ENCODE peak calls at places on chromosomes 11 and 22, in eight cellular contexts. A is heart left ventricle; J is breast epithelium; T is heart right ventricle; V is dorsolateral prefrontal cortex; G is aorta; H is transverse colon; O is CD4-positive, alpha-beta T cell. I is an unnamed sample.
A peak's percentile ranks its signal among the peaks of the same experiment; 100 is the strongest.

GRCh38 chr22:27844256-27844655 is 42.7 kb upstream of the MN1 start:
- DNase-seq in V (no peak), O (no peak), T (no peak), J (no peak), G (peak; percentile 27), A (no peak), H (no peak), I (no peak)

GRCh38 chr22:31107206-31108118 is at the start of gene SELENOM:
- DNase-seq in O (peak; percentile 85), A (peak; percentile 98), H (peak; percentile 98), G (peak; percentile 98), V (peak; percentile 92), T (peak; percentile 98), J (peak; percentile 98), I (peak; percentile 93)

GRCh38 chr11:46026616-46027293 is 94.5 kb downstream of the PHF21A start:
- DNase-seq in H (no peak), V (no peak), G (no peak), O (no peak), T (no peak), J (no peak), A (no peak), I (no peak)

GRCh38 chr11:78161937-78162336 is 22.5 kb upstream of the ALG8 start:
- DNase-seq in T (peak; percentile 35), H (peak; percentile 40), G (no peak), V (no peak), O (no peak), J (no peak), A (peak; percentile 46), I (no peak)

GRCh38 chr22:39244073-39244495 is 698 bp downstream of the PDGFB start:
- DNase-seq in A (no peak), J (no peak), G (no peak), H (no peak), V (no peak), O (no peak), T (no peak), I (peak; percentile 42)

GRCh38 chr11:112719736-112720525 is 241.3 kb upstream of the NCAM1 start:
- DNase-seq in T (no peak), G (no peak), H (no peak), J (no peak), O (no peak), A (no peak), V (no peak), I (no peak)

GRCh38 chr11:85718991-85719807 is 33.2 kb upstream of the CCDC89 start:
- DNase-seq in J (no peak), O (no peak), T (peak; percentile 46), H (no peak), V (peak; percentile 56), A (peak; percentile 73), G (peak; percentile 81), I (peak; percentile 98)

GRCh38 chr11:48081151-48082010 is 101.0 kb downstream of the PTPRJ start:
- DNase-seq in A (peak; percentile 89), T (peak; percentile 76), G (peak; percentile 92), O (peak; percentile 16), H (no peak), V (peak; percentile 61), J (peak; percentile 36), I (no peak)

GRCh38 chr11:59667812-59668187 is 1.0 kb downstream of the PATL1 start:
- DNase-seq in A (no peak), V (no peak), T (no peak), G (no peak), J (no peak), O (no peak), H (no peak), I (no peak)
- H3K27ac ChIP-seq in A (no peak overlapping the region), V (no peak overlapping the region), T (peak overlapping the region; percentile 91), G (no peak overlapping the region), J (no peak overlapping the region), O (peak overlapping the region; percentile 65), H (peak overlapping the region; percentile 95), I (no peak overlapping the region)

GRCh38 chr22:46090631-46091201 is 59.6 kb upstream of the PPARA start:
- DNase-seq in V (no peak), G (peak; percentile 82), H (no peak), A (peak; percentile 29), J (no peak), O (no peak), T (no peak), I (no peak)

GRCh38 chr22:46091277-46091977 is 58.9 kb upstream of the PPARA start:
- DNase-seq in H (no peak), T (no peak), J (no peak), V (no peak), G (no peak), O (no peak), A (no peak), I (no peak)

GRCh38 chr22:46089426-46090041 is 60.8 kb upstream of the PPARA start:
- DNase-seq in V (peak; percentile 37), H (peak; percentile 7), J (no peak), A (peak; percentile 25), T (no peak), O (no peak), G (peak; percentile 72), I (no peak)

GRCh38 chr22:46088541-46089311 is 61.6 kb upstream of the PPARA start:
- DNase-seq in T (peak; percentile 58), H (no peak), O (no peak), V (peak; percentile 52), A (peak; percentile 66), J (peak; percentile 85), G (peak; percentile 88), I (no peak)

DNA sequence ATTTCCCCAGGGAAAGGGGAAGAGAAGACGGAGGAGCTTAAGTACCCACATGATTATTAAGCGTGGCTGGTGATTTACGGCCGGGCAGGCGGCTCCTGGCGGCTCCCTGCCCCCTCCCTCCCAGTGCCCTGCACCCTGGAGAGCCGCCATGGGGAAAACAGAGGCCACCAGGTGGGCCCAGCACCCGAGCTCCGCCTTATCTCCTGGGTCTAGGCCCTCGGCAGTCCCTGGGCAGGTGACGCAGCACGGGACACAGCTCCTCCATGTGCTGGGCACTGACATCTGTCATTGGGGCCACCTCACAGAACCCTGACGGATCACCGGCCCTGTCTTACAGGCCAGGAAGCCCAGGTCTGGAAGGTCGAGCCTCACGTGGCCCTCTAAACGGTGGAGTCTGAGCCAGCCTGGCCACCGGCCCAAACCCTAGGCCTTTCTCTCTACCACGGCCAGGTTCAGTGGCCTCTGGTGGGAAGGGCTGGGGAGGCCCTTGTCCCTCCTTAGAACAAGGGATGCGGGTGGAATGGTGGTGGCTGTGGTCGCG is 60.2 kb upstream of the PPARA start:
- DNase-seq in J (no peak), T (peak; percentile 48), A (peak; percentile 51), O (no peak), H (peak; percentile 28), V (peak; percentile 45), G (peak; percentile 82), I (no peak)
- H3K27ac ChIP-seq in J (peak overlapping the region; percentile 100), T (peak overlapping the region; percentile 98), A (peak overlapping the region; percentile 98), O (no peak overlapping the region), H (peak overlapping the region; percentile 99), V (peak overlapping the region; percentile 100), G (peak overlapping the region; percentile 68), I (no peak overlapping the region)

GRCh38 chr11:93967258-93967657 is 53.9 kb upstream of the HEPHL1 start:
- DNase-seq in V (no peak), H (no peak), G (no peak), O (no peak), J (no peak), A (no peak), T (no peak), I (no peak)

GRCh38 chr11:93972790-93973189 is 48.4 kb upstream of the HEPHL1 start:
- DNase-seq in T (no peak), A (no peak), O (no peak), V (no peak), G (no peak), J (no peak), H (no peak), I (no peak)

GRCh38 chr11:93974759-93975158 is 46.4 kb upstream of the HEPHL1 start:
- DNase-seq in J (no peak), V (no peak), G (no peak), A (no peak), H (no peak), O (no peak), T (no peak), I (no peak)

GRCh38 chr11:93967944-93968343 is 53.2 kb upstream of the HEPHL1 start:
- DNase-seq in G (no peak), H (no peak), V (no peak), O (no peak), A (no peak), T (no peak), J (no peak), I (no peak)

DNA sequence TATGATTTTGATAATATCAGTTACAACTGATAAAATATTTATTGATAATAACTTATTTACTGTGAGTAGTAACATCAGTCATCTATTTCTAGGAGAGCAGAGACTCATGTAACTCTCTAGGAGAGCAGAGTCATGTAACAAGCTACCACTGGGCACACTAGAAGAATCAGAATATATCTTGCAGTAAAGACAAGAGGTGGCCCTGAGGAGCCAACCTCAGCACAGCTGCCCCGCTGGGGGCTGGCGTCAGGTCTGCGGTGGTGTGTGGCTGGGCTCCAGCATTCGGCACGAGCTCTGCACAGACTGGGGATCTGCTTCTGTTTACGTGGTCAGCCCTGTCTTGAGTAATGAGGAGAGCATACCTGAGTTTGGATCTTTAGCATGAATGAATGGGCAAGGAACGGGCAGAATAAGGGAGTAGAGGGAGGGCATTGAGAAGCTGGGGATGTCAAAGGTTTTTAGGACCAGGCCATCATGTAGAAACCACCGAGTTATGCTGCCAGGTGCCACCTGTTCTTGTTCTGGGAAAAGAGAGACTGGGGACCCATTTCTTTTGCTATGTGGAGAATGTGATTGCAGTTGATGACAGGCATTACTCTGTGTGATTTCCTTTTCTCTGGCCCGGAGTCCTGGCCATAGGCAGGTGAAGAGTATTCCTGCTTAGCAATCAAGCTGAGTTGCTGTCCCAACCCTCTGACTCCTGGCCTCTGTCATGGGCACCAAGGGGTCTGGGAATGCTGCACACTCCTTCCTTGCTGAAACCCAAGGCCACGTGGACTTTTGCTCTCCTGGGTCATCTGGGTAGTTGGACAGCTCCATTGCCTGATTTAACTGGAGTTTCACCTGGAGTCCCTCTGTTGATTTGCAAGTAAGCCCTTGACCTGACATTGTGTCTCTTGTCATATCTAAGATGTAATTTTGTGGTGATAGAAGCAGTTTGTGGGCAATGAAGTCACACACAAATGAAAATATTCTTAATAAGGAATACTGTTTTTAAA is 50.9 kb upstream of the HEPHL1 start:
- DNase-seq in G (no peak), V (no peak), O (no peak), A (no peak), H (no peak), J (no peak), T (no peak), I (no peak)
- H3K27ac ChIP-seq in G (no peak overlapping the region), V (no peak overlapping the region), O (no peak overlapping the region), A (no peak overlapping the region), H (no peak overlapping the region), J (no peak overlapping the region), T (no peak overlapping the region), I (no peak overlapping the region)

GRCh38 chr22:49871482-49871881 is 17.8 kb downstream of the ZBED4 start:
- DNase-seq in V (no peak), H (no peak), G (peak; percentile 5), O (no peak), J (no peak), A (no peak), T (no peak), I (no peak)

GRCh38 chr22:49869091-49869830 is 15.6 kb downstream of the ZBED4 start:
- DNase-seq in J (no peak), A (no peak), O (no peak), V (no peak), T (no peak), H (no peak), G (peak; percentile 54), I (no peak)

GRCh38 chr22:49872347-49872746 is 18.7 kb downstream of the ZBED4 start:
- DNase-seq in G (no peak), V (no peak), H (no peak), A (no peak), O (no peak), T (no peak), J (no peak), I (no peak)

GRCh38 chr22:49869855-49870712 is 16.4 kb downstream of the ZBED4 start:
- DNase-seq in V (no peak), J (no peak), O (no peak), A (no peak), H (no peak), T (no peak), G (peak; percentile 5), I (no peak)

GRCh38 chr22:49873228-49873940 is 19.7 kb downstream of the ZBED4 start:
- DNase-seq in A (no peak), T (no peak), O (no peak), H (no peak), G (peak; percentile 52), J (no peak), V (no peak), I (no peak)
- H3K27ac ChIP-seq in A (no peak overlapping the region), T (no peak overlapping the region), O (no peak overlapping the region), H (no peak overlapping the region), G (no peak overlapping the region), J (no peak overlapping the region), V (no peak overlapping the region), I (no peak overlapping the region)

I was measured in PC-9.